ENCODE peak calls at places on chromosomes 5 and 9, in five cellular contexts. J is pancreas, N is astrocyte, U is HCT116, X is mammary epithelial cell. H is an unnamed sample.

GRCh38 chr5:611731-612486 is at the start of gene CEP72:
- DNase-seq in J (peak), N (peak), U (peak), X (peak), H (peak)

GRCh38 chr5:74651710-74652109 is 11.2 kb upstream of the ENC1 start:
- DNase-seq in J (peak), N (peak), U (no peak), X (peak), H (no peak)

GRCh38 chr9:89923961-89924504 is 319.2 kb downstream of the GADD45G start:
- DNase-seq in J (peak), N (peak), U (no peak), X (no peak), H (no peak)

GRCh38 chr5:158911693-158912363 is 187.9 kb downstream of the EBF1 start:
- DNase-seq in J (no peak), N (peak), U (no peak), X (no peak), H (no peak)

GRCh38 chr5:1847056-1847455 is 35.7 kb downstream of the IRX4 start:
- DNase-seq in J (no peak), N (no peak), U (no peak), X (no peak), H (no peak)

GRCh38 chr9:88387733-88388202 is 476 bp upstream of the SPIN1 start:
- DNase-seq in J (no peak), N (peak), U (peak), X (peak), H (peak)

GRCh38 chr5:111394580-111394979 is 117.8 kb downstream of the STARD4 start:
- DNase-seq in J (no peak), N (peak), U (no peak), X (peak), H (no peak)

GRCh38 chr5:156474251-156474650 is 147.3 kb downstream of the SGCD start:
- DNase-seq in J (no peak), N (peak), U (no peak), X (no peak), H (no peak)

GRCh38 chr5:166377756-166378155 is 1913.7 kb upstream of the WWC1 start:
- DNase-seq in J (no peak), N (no peak), U (no peak), X (no peak), H (no peak)

GRCh38 chr9:136403538-136403914 is 3.6 kb upstream of the SNAPC4 start:
- DNase-seq in J (no peak), N (no peak), U (no peak), X (no peak), H (no peak)

GRCh38 chr9:6896562-6896961 is 138.8 kb downstream of the KDM4C start:
- DNase-seq in J (no peak), N (no peak), U (no peak), X (peak), H (no peak)

GRCh38 chr9:37405764-37406380 is 16.6 kb upstream of the GRHPR start:
- DNase-seq in J (no peak), N (no peak), U (no peak), X (no peak), H (no peak)

GRCh38 chr5:39138182-39138487 is 63.9 kb upstream of the RICTOR start:
- DNase-seq in J (no peak), N (no peak), U (no peak), X (peak), H (no peak)

GRCh38 chr5:122154910-122155309 is 25.6 kb downstream of the ZNF474 start:
- DNase-seq in J (no peak), N (peak), U (no peak), X (peak), H (no peak)

GRCh38 chr9:76704601-76705204 is 59.5 kb upstream of the PCA3 start:
- DNase-seq in J (no peak), N (peak), U (peak), X (peak), H (no peak)

DNA sequence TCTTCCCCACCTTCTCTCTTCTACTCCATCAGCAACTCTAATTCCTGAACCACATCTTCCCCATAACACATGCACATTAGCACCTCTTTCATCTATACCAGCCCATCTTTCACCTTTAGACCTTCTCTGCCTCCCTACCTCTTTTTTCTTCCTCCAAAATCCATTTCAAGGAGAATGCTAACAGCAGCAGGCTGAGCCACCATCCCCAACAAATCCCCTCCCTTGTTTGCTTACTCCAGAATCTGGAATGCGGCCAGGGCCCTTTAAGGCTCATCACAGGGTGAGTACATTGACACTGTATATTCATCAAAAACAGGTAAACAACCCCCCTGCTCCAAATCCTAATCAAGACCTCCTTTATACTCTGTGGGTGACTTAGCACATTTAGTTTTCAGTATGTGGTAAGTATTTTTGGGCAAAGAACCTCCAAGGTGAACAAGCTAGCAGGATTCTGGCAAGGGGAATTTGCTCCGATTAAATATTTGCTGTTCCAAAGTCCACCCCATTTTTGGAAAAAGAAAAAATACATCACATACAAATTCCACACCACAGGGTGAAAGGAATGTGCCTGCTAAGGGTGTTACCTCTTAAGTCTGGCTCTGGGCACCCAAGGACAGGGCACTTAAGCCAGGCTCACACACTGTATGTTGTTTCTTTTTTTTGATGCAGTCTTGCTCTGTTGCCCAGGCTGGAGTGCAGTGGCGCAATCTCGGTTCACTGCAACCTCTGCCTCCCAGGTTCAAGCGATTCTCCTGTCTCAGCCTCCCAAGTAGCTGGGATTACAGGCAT is 71.4 kb downstream of the SERINC5 start:
- DNase-seq in J (peak), N (no peak), U (no peak), X (no peak), H (no peak)
- H3K4me3 ChIP-seq in J (no peak), N (no peak), U (no peak), X (no peak), H (no peak)

GRCh38 chr5:173591300-173591622 is 25.2 kb downstream of the BOD1 start:
- DNase-seq in J (no peak), N (peak), U (no peak), X (no peak), H (no peak)
- TF ChIP-seq CTCF in J (no peak), N (no peak), U (no peak), X (no peak), H (no peak)

GRCh38 chr9:33151007-33151557 is 16.1 kb downstream of the B4GALT1 start:
- DNase-seq in J (peak), N (peak), U (no peak), X (peak), H (no peak)

GRCh38 chr9:33153666-33154065 is 13.5 kb downstream of the B4GALT1 start:
- DNase-seq in J (no peak), N (no peak), U (no peak), X (no peak), H (no peak)

GRCh38 chr9:33154368-33154767 is 12.8 kb downstream of the B4GALT1 start:
- DNase-seq in J (no peak), N (no peak), U (no peak), X (no peak), H (no peak)

GRCh38 chr9:33153001-33153400 is 14.1 kb downstream of the B4GALT1 start:
- DNase-seq in J (no peak), N (no peak), U (no peak), X (no peak), H (no peak)

GRCh38 chr9:33151601-33152000 is 15.5 kb downstream of the B4GALT1 start:
- DNase-seq in J (no peak), N (no peak), U (no peak), X (no peak), H (no peak)
- H3K27ac ChIP-seq in J (no peak), N (peak), U (no peak), X (no peak), H (peak)

DNA sequence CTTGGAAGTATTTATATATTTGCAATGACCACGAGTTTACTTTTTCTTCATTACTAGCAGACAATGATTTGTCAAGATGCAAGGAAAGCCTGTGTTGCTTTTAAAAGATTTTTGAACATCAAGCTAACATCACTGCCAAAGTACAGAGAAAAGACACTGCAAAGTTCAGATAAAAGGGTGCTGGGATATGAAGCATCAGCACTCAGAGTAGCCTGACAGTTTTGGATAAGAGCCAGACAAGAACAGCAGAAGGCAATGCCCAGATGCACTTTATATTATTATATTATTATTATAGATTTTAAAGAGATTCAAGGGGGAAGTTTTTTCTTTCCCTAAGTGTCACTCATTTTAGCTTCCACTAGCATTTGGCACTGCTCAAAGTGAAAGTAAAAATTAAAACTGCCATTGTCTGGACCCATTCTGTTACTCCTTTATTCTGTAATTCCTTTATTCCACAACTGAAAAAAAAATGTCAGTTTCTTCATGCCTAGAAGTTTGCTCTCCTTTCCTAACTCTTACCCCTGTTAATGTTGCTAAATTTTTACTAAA is 240.6 kb downstream of the EFNA5 start:
- DNase-seq in J (no peak), N (no peak), U (no peak), X (no peak), H (no peak)
- H3K4me3 ChIP-seq in J (no peak), N (no peak), U (no peak), X (no peak), H (no peak)

GRCh38 chr5:157689942-157690689 is 18.8 kb downstream of the C5orf52 start:
- DNase-seq in J (no peak), N (no peak), U (no peak), X (no peak), H (no peak)

GRCh38 chr5:157681048-157681447 is 9.7 kb downstream of the C5orf52 start:
- DNase-seq in J (no peak), N (no peak), U (no peak), X (no peak), H (no peak)

GRCh38 chr5:157690690-157691433 is 19.5 kb downstream of the C5orf52 start:
- DNase-seq in J (no peak), N (no peak), U (no peak), X (no peak), H (no peak)

GRCh38 chr5:157682257-157682656 is 10.9 kb downstream of the C5orf52 start:
- DNase-seq in J (no peak), N (no peak), U (no peak), X (no peak), H (no peak)

DNA sequence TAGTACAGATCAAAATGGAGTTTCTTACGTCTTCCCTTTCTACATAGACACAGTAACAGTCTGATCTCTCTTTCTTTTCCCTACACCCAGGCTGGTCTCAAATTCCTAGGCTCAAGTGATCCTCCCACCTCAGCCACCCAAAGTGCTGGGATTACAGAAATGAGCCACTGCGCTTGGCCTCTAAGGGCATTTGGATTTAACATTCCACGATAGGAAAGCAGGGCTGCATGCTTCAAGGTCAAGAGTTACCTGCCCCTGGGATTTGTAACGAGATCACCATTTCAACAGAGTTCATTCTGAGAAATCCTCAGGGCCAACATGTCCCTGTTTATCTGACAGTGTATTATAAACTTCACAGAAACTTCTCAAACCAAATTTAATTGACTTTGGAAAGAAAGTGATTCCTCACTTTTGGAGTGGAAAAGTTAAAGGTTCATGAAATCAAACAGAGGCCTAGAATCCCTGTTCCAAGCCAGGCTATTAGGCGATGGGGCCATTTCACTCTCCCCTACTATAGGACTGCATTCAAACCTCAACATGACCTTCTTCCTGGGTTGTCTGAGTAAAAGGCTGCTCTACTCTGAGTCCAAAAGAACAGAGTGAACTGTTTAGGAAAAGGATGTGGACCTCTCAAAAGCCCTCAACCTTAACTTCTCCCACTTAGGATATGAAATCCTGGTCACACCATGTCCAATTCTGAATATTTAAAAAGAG is 15.7 kb downstream of the C5orf52 start:
- DNase-seq in J (no peak), N (no peak), U (no peak), X (no peak), H (no peak)
- TF ChIP-seq CTCF in J (no peak), N (no peak), U (no peak), X (no peak), H (no peak)

GRCh38 chr5:20562545-20562944 is 574.5 kb upstream of the CDH18 start:
- DNase-seq in J (no peak), N (no peak), U (no peak), X (no peak), H (no peak)

GRCh38 chr5:20556364-20556763 is 568.4 kb upstream of the CDH18 start:
- DNase-seq in J (no peak), N (peak), U (no peak), X (peak), H (no peak)

GRCh38 chr5:20555034-20555433 is 567.0 kb upstream of the CDH18 start:
- DNase-seq in J (no peak), N (no peak), U (no peak), X (no peak), H (no peak)

GRCh38 chr5:20554001-20554400 is 566.0 kb upstream of the CDH18 start:
- DNase-seq in J (no peak), N (peak), U (no peak), X (peak), H (no peak)

GRCh38 chr5:20559845-20560244 is 571.8 kb upstream of the CDH18 start:
- DNase-seq in J (no peak), N (no peak), U (no peak), X (peak), H (no peak)
- H3K27ac ChIP-seq in J (no peak), N (no peak), U (no peak), X (no peak), H (no peak)

GRCh38 chr9:96612966-96613589 is 6.6 kb downstream of the CDC14B start:
- DNase-seq in J (no peak), N (peak), U (no peak), X (no peak), H (no peak)
- H3K4me3 ChIP-seq in J (no peak), N (no peak), U (no peak), X (no peak), H (no peak)

GRCh38 chr9:82574911-82575310 is 488.0 kb downstream of the RASEF start:
- DNase-seq in J (no peak), N (no peak), U (no peak), X (no peak), H (no peak)

GRCh38 chr9:82571540-82571939 is 491.4 kb downstream of the RASEF start:
- DNase-seq in J (no peak), N (no peak), U (no peak), X (no peak), H (no peak)

GRCh38 chr9:82565188-82565966 is 497.6 kb downstream of the RASEF start:
- DNase-seq in J (no peak), N (no peak), U (no peak), X (no peak), H (no peak)

DNA sequence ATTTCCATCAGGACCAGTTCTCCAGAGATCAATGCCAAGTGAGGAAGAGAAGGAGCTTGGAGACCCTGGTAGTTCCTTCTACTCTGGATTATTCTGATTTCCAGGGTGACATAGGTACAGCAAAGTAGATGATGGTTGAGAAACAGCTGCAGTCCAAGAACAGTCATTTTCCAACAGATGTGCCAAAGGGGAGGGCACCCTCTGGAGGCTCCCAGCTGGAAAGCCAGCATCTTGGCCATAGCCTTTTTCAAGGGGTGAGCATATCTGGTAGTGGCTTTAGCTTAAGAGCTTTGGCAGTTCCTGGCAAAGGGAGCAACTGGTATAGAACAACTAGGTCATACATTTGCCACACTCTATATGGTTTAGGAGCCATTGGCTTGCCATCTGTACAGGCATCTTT is 492.7 kb downstream of the RASEF start:
- DNase-seq in J (no peak), N (no peak), U (no peak), X (peak), H (no peak)
- TF ChIP-seq CTCF in J (no peak), N (no peak), U (no peak), X (peak), H (no peak)

GRCh38 chr5:132457371-132458225 is 33.0 kb downstream of the IRF1 start:
- DNase-seq in J (no peak), N (peak), U (no peak), X (no peak), H (no peak)
- H3K27ac ChIP-seq in J (no peak), N (peak), U (no peak), X (peak), H (peak)

DNA sequence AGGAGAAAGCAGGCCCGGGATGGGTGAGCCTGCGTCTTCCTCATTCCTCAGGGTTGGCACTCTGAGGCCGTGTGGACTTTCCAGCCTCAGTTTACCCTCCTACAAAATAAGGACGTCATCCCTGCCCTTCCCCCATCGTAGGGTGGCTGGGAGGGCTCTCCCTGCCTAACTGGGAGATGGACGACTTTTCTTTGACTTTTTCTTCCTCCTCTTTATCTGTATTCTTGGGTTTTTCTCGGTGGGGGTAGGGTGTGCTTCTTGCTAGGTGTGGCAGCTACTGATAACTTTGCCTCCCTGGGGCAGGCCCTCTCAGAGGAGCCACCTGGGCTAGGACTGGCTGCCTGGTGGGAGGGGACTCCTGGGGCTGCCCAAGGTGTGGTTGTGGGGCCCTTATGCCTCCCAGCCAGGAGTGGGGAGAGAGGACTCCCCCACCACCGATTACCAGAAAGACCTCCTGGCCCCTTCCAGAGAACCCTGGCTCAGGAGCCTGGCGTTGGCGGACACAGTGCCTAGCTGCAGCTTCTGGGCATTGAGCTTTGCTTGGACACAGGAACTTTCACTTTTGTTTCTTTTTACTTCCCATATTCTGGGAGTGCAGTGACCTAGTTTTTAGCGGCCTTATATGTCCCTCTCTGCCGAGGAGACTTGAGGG is 6.1 kb downstream of the GLIPR2 start:
- DNase-seq in J (no peak), N (no peak), U (no peak), X (no peak), H (no peak)
- H3K4me3 ChIP-seq in J (no peak), N (no peak), U (no peak), X (no peak), H (peak)

H was measured in breast epithelium.